ENCODE peak calls at places on chromosomes 11 and 22, in nine cellular contexts. One of them, this sample, is unnamed.
A peak's percentile ranks its signal among the peaks of the same experiment; 100 is the strongest.

GRCh38 chr22:28118957-28119631 is 200.0 kb upstream of the PITPNB start:
- DNase-seq in tibial artery: no peak
- DNase-seq in MCF 10A: no peak
- DNase-seq in fibroblast of pulmonary artery: no peak
- DNase-seq in BE2C: no peak
- DNase-seq in GM13977: no peak
- DNase-seq in mucosa of descending colon: no peak
- DNase-seq in astrocyte of the spinal cord: no peak
- DNase-seq in IMR-90: no peak
- DNase-seq in this sample: no peak

GRCh38 chr22:35134637-35135036 is 68.7 kb downstream of the ISX start:
- DNase-seq in MCF 10A: no peak
- DNase-seq in mucosa of descending colon: peak; percentile 89
- DNase-seq in GM13977: no peak
- DNase-seq in astrocyte of the spinal cord: no peak
- DNase-seq in BE2C: no peak
- DNase-seq in fibroblast of pulmonary artery: no peak
- DNase-seq in tibial artery: no peak
- DNase-seq in IMR-90: no peak
- DNase-seq in this sample: no peak

GRCh38 chr22:41124086-41124485 is 31.7 kb downstream of the EP300 start:
- DNase-seq in fibroblast of pulmonary artery: no peak
- DNase-seq in IMR-90: no peak
- DNase-seq in tibial artery: no peak
- DNase-seq in MCF 10A: no peak
- DNase-seq in GM13977: no peak
- DNase-seq in mucosa of descending colon: no peak
- DNase-seq in BE2C: no peak
- DNase-seq in astrocyte of the spinal cord: no peak
- DNase-seq in this sample: no peak

GRCh38 chr11:3224730-3225098 is 6.1 kb upstream of the MRGPRG start:
- DNase-seq in fibroblast of pulmonary artery: no peak
- DNase-seq in BE2C: peak; percentile 11
- DNase-seq in MCF 10A: no peak
- DNase-seq in astrocyte of the spinal cord: no peak
- DNase-seq in tibial artery: no peak
- DNase-seq in IMR-90: no peak
- DNase-seq in GM13977: peak; percentile 17
- DNase-seq in mucosa of descending colon: no peak
- DNase-seq in this sample: no peak

GRCh38 chr11:71096751-71097388 is 155.5 kb downstream of the SHANK2 start:
- DNase-seq in MCF 10A: no peak
- DNase-seq in BE2C: no peak
- DNase-seq in tibial artery: no peak
- DNase-seq in astrocyte of the spinal cord: peak; percentile 25
- DNase-seq in IMR-90: peak; percentile 20
- DNase-seq in fibroblast of pulmonary artery: no peak
- DNase-seq in GM13977: no peak
- DNase-seq in mucosa of descending colon: no peak
- DNase-seq in this sample: no peak

GRCh38 chr22:38290347-38290746 is 17.5 kb upstream of the TMEM184B start:
- DNase-seq in fibroblast of pulmonary artery: no peak
- DNase-seq in mucosa of descending colon: peak; percentile 52
- DNase-seq in tibial artery: no peak
- DNase-seq in MCF 10A: no peak
- DNase-seq in IMR-90: no peak
- DNase-seq in BE2C: no peak
- DNase-seq in GM13977: no peak
- DNase-seq in astrocyte of the spinal cord: no peak
- DNase-seq in this sample: no peak

GRCh38 chr22:21450858-21451331 is 16.3 kb upstream of the TMEM191C start:
- DNase-seq in MCF 10A: no peak
- DNase-seq in mucosa of descending colon: no peak
- DNase-seq in BE2C: peak; percentile 11
- DNase-seq in GM13977: no peak
- DNase-seq in IMR-90: no peak
- DNase-seq in astrocyte of the spinal cord: no peak
- DNase-seq in tibial artery: peak; percentile 53
- DNase-seq in fibroblast of pulmonary artery: no peak
- DNase-seq in this sample: no peak

GRCh38 chr22:49360746-49361145 is 466.9 kb downstream of the BRD1 start:
- DNase-seq in GM13977: no peak
- DNase-seq in IMR-90: no peak
- DNase-seq in MCF 10A: no peak
- DNase-seq in mucosa of descending colon: no peak
- DNase-seq in fibroblast of pulmonary artery: no peak
- DNase-seq in BE2C: no peak
- DNase-seq in tibial artery: no peak
- DNase-seq in astrocyte of the spinal cord: no peak
- DNase-seq in this sample: no peak

GRCh38 chr11:79437274-79437980 is 3.4 kb downstream of the TENM4 start:
- DNase-seq in fibroblast of pulmonary artery: no peak
- DNase-seq in MCF 10A: peak; percentile 64
- DNase-seq in IMR-90: peak; percentile 57
- DNase-seq in tibial artery: peak; percentile 88
- DNase-seq in astrocyte of the spinal cord: peak; percentile 71
- DNase-seq in mucosa of descending colon: peak; percentile 42
- DNase-seq in BE2C: peak; percentile 72
- DNase-seq in GM13977: peak; percentile 39
- DNase-seq in this sample: peak; percentile 47

GRCh38 chr22:24331468-24332440 is 61.1 kb downstream of the SPECC1L start:
- DNase-seq in GM13977: no peak
- DNase-seq in tibial artery: no peak
- DNase-seq in BE2C: no peak
- DNase-seq in IMR-90: peak; percentile 44
- DNase-seq in mucosa of descending colon: no peak
- DNase-seq in MCF 10A: no peak
- DNase-seq in astrocyte of the spinal cord: no peak
- DNase-seq in fibroblast of pulmonary artery: no peak
- DNase-seq in this sample: no peak

GRCh38 chr11:69440876-69441275 is 40.6 kb upstream of the LINC01488 start:
- DNase-seq in astrocyte of the spinal cord: no peak
- DNase-seq in GM13977: no peak
- DNase-seq in MCF 10A: no peak
- DNase-seq in BE2C: no peak
- DNase-seq in fibroblast of pulmonary artery: no peak
- DNase-seq in IMR-90: no peak
- DNase-seq in mucosa of descending colon: no peak
- DNase-seq in tibial artery: no peak
- DNase-seq in this sample: no peak

GRCh38 chr11:91406009-91406408 is 818.6 kb upstream of the FAT3 start:
- DNase-seq in astrocyte of the spinal cord: no peak
- DNase-seq in tibial artery: no peak
- DNase-seq in GM13977: no peak
- DNase-seq in BE2C: no peak
- DNase-seq in IMR-90: no peak
- DNase-seq in mucosa of descending colon: no peak
- DNase-seq in fibroblast of pulmonary artery: no peak
- DNase-seq in MCF 10A: no peak
- DNase-seq in this sample: no peak

GRCh38 chr22:36740716-36741115 is 35.2 kb downstream of the IFT27 start:
- DNase-seq in astrocyte of the spinal cord: no peak
- DNase-seq in fibroblast of pulmonary artery: no peak
- DNase-seq in mucosa of descending colon: no peak
- DNase-seq in GM13977: no peak
- DNase-seq in tibial artery: peak; percentile 4
- DNase-seq in BE2C: no peak
- DNase-seq in IMR-90: no peak
- DNase-seq in MCF 10A: no peak
- DNase-seq in this sample: no peak

GRCh38 chr11:2135018-2135569 is 4.1 kb downstream of the IGF2 start:
- DNase-seq in BE2C: peak; percentile 14
- DNase-seq in fibroblast of pulmonary artery: no peak
- DNase-seq in astrocyte of the spinal cord: no peak
- DNase-seq in IMR-90: no peak
- DNase-seq in tibial artery: no peak
- DNase-seq in MCF 10A: no peak
- DNase-seq in mucosa of descending colon: no peak
- DNase-seq in GM13977: no peak
- DNase-seq in this sample: no peak

GRCh38 chr11:47861762-47862161 is 13.6 kb upstream of the NUP160 start:
- DNase-seq in MCF 10A: peak; percentile 55
- DNase-seq in IMR-90: peak; percentile 74
- DNase-seq in fibroblast of pulmonary artery: peak; percentile 70
- DNase-seq in astrocyte of the spinal cord: peak; percentile 56
- DNase-seq in GM13977: no peak
- DNase-seq in mucosa of descending colon: no peak
- DNase-seq in tibial artery: no peak
- DNase-seq in BE2C: no peak
- DNase-seq in this sample: no peak

GRCh38 chr11:694563-695331 is at the start of gene DEAF1:
- DNase-seq in mucosa of descending colon: peak; percentile 99
- DNase-seq in tibial artery: peak; percentile 99
- DNase-seq in MCF 10A: peak; percentile 97
- DNase-seq in astrocyte of the spinal cord: peak; percentile 98
- DNase-seq in GM13977: peak; percentile 98
- DNase-seq in fibroblast of pulmonary artery: peak; percentile 98
- DNase-seq in BE2C: peak; percentile 96
- DNase-seq in IMR-90: peak; percentile 96
- DNase-seq in this sample: peak; percentile 98

GRCh38 chr22:42910221-42910942 is 53.3 kb upstream of the ARFGAP3 start:
- DNase-seq in MCF 10A: no peak
- DNase-seq in mucosa of descending colon: no peak
- DNase-seq in IMR-90: no peak
- DNase-seq in BE2C: no peak
- DNase-seq in fibroblast of pulmonary artery: no peak
- DNase-seq in tibial artery: no peak
- DNase-seq in GM13977: no peak
- DNase-seq in astrocyte of the spinal cord: no peak
- DNase-seq in this sample: no peak
- TF ChIP-seq CTCF in MCF 10A: no peak
- TF ChIP-seq CTCF in mucosa of descending colon: no peak
- TF ChIP-seq CTCF in IMR-90: no peak
- TF ChIP-seq CTCF in BE2C: no peak
- TF ChIP-seq CTCF in fibroblast of pulmonary artery: no peak
- TF ChIP-seq CTCF in tibial artery: no peak
- TF ChIP-seq CTCF in GM13977: no peak
- TF ChIP-seq CTCF in astrocyte of the spinal cord: no peak
- TF ChIP-seq CTCF in this sample: no peak

DNA sequence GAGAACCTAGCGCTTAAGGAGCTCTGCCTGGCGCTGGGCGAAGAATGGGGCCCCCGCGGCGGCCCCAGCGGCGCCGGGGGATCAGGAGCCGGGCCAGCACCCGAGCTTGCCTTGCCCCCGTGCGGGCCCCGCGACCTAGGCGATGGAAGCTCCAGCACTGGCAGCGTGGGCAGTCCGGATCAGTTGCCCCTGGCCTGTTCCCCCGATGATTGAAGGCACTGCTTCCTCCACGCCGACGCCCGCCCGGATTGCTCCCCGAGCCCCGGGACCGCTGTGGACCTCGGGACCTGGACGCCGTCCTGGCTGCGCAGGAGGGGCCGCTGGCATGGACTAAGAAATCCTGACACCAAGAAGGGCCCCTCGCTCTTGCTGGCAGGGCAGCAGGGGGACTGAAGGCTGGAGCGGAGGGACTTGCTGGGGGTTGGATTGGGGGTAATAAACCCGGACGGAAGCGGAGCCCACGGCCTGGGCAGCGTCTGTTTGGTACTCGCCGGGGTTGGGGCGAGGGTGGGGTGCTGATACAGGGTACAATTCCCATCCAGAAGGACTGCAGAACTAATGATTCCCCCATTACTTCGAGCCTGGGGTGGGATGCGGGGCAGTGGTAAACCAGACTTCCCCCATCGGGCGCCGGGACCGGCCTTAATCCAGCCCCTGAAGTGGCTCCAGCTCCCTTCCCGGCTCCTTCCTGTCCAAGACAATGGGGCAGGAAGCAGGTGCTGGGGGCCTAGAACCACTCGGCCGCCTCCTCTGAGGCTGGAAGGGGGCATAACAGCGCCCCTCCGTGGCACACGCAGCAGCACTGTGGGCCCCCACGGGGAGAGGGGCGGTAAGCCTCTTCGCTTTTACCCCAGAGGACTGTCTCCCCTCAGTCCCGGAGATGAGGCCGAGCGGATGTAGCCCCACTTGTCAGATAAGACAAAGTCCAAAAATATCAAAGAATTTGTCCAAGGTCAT is 985 bp downstream of the CCDC85B start:
- DNase-seq in mucosa of descending colon: no peak
- DNase-seq in fibroblast of pulmonary artery: peak; percentile 59
- DNase-seq in BE2C: peak; percentile 65
- DNase-seq in MCF 10A: peak; percentile 41
- DNase-seq in GM13977: peak; percentile 58
- DNase-seq in tibial artery: peak; percentile 80
- DNase-seq in IMR-90: no peak
- DNase-seq in astrocyte of the spinal cord: peak; percentile 37
- DNase-seq in this sample: no peak
- TF ChIP-seq CTCF in mucosa of descending colon: no peak
- TF ChIP-seq CTCF in fibroblast of pulmonary artery: peak; percentile 29
- TF ChIP-seq CTCF in BE2C: peak; percentile 49
- TF ChIP-seq CTCF in MCF 10A: no peak
- TF ChIP-seq CTCF in GM13977: peak; percentile 72
- TF ChIP-seq CTCF in tibial artery: peak; percentile 7
- TF ChIP-seq CTCF in IMR-90: peak; percentile 30
- TF ChIP-seq CTCF in astrocyte of the spinal cord: peak; percentile 37
- TF ChIP-seq CTCF in this sample: peak; percentile 40

GRCh38 chr11:125679397-125679796 is 1.2 kb downstream of the ACRV1 start:
- DNase-seq in tibial artery: no peak
- DNase-seq in IMR-90: peak; percentile 13
- DNase-seq in BE2C: no peak
- DNase-seq in fibroblast of pulmonary artery: no peak
- DNase-seq in mucosa of descending colon: no peak
- DNase-seq in GM13977: no peak
- DNase-seq in astrocyte of the spinal cord: no peak
- DNase-seq in MCF 10A: no peak
- DNase-seq in this sample: no peak
- TF ChIP-seq CTCF in tibial artery: no peak
- TF ChIP-seq CTCF in IMR-90: peak; percentile 39
- TF ChIP-seq CTCF in BE2C: peak; percentile 12
- TF ChIP-seq CTCF in fibroblast of pulmonary artery: peak; percentile 29
- TF ChIP-seq CTCF in mucosa of descending colon: no peak
- TF ChIP-seq CTCF in GM13977: peak; percentile 28
- TF ChIP-seq CTCF in astrocyte of the spinal cord: peak; percentile 18
- TF ChIP-seq CTCF in MCF 10A: no peak
- TF ChIP-seq CTCF in this sample: no peak

DNA sequence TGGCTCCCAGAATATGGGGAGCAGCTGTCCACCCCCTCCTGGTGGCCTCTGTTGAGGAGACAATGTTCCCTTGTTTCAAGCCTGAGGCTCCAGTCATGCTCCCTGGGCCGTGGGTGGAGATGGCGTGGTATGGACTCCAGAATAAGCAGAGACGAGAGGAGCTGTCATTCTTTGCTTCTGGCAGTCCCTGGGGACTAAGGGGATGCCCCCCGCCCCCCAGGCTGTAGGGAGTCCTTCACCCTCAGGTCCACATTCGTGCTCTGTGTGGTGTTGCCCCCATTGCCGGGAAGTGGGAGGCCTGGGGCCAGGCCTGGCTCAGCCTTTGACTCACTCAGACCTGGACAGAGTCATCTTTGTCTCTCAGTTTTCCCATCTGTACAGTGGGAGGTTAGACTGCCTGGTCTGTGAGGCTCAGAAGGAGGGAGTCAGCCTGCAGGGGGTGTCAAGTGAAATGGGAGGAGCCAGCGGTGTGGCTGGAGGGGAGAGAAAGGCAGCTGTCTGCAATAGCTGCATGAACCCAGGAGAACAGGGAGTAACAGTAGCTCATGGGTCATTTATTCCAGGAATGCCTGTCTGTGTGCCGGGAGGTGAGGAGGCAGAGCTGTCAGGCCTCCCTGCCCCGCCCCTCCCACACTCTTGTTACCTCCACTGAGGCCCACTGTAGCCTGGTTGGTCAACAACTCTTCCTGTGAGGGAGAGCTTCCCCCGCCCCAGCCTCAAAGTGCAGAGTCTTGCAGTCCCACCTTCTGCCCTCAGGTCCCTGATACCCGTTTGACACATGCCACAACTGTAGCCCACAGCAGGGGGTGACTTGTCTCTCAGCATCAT is 6.3 kb downstream of the ARHGEF17 start:
- DNase-seq in IMR-90: peak; percentile 72
- DNase-seq in mucosa of descending colon: no peak
- DNase-seq in astrocyte of the spinal cord: peak; percentile 76
- DNase-seq in fibroblast of pulmonary artery: peak; percentile 73
- DNase-seq in BE2C: no peak
- DNase-seq in GM13977: peak; percentile 72
- DNase-seq in tibial artery: peak; percentile 82
- DNase-seq in MCF 10A: no peak
- DNase-seq in this sample: peak; percentile 58
- TF ChIP-seq CTCF in IMR-90: no peak
- TF ChIP-seq CTCF in mucosa of descending colon: no peak
- TF ChIP-seq CTCF in astrocyte of the spinal cord: no peak
- TF ChIP-seq CTCF in fibroblast of pulmonary artery: no peak
- TF ChIP-seq CTCF in BE2C: no peak
- TF ChIP-seq CTCF in GM13977: peak; percentile 7
- TF ChIP-seq CTCF in tibial artery: no peak
- TF ChIP-seq CTCF in MCF 10A: no peak
- TF ChIP-seq CTCF in this sample: no peak

This sample was measured in GM20000.